ENCODE peak calls at places on chromosomes 6 and 20, in five cellular contexts. C is H9, Q is spleen, P is lower lobe of right lung, B is B cell. R is an unnamed sample.
A peak's percentile ranks its signal among the peaks of the same experiment; 100 is the strongest.

GRCh38 chr20:49612127-49612738 is 44.3 kb upstream of the PTGIS start:
- DNase-seq in P (peak; percentile 48), Q (no peak), C (no peak), B (no peak), R (no peak)

GRCh38 chr6:156720739-156721714 is 56.2 kb upstream of the ARID1B start:
- DNase-seq in P (peak; percentile 65), B (no peak), C (peak; percentile 83), Q (no peak), R (no peak)

GRCh38 chr20:40197744-40198143 is 491.3 kb downstream of the MAFB start:
- DNase-seq in B (no peak), Q (no peak), C (no peak), P (no peak), R (no peak)

GRCh38 chr20:56624786-56625681 is 4.1 kb upstream of the TFAP2C start:
- DNase-seq in C (peak; percentile 74), P (no peak), B (peak; percentile 39), Q (no peak), R (no peak)

GRCh38 chr20:45420125-45420524 is 4.2 kb downstream of the PIGT start:
- DNase-seq in B (no peak), P (no peak), C (no peak), Q (no peak), R (no peak)

GRCh38 chr6:25052181-25052580 is 116.4 kb upstream of the RIPOR2 start:
- DNase-seq in P (no peak), Q (no peak), B (no peak), C (no peak), R (no peak)

GRCh38 chr6:65000815-65001214 is 706.2 kb downstream of the EYS start:
- DNase-seq in P (no peak), B (no peak), C (no peak), Q (no peak), R (no peak)

GRCh38 chr20:37383229-37383989 is 37.5 kb downstream of the SRC start:
- DNase-seq in P (no peak), C (no peak), B (peak; percentile 6), Q (peak; percentile 61), R (no peak)

GRCh38 chr6:163260111-163260895 is 154.2 kb upstream of the QKI start:
- DNase-seq in B (no peak), Q (no peak), P (no peak), C (peak; percentile 89), R (no peak)

GRCh38 chr6:19477563-19477962 is 359.6 kb upstream of the ID4 start:
- DNase-seq in P (no peak), C (no peak), B (no peak), Q (no peak), R (no peak)

GRCh38 chr20:37389844-37390275 is 43.9 kb downstream of the SRC start:
- DNase-seq in Q (peak; percentile 35), B (no peak), P (peak; percentile 29), C (peak; percentile 31), R (no peak)

GRCh38 chr6:36936824-36937223 is 17.7 kb upstream of the PI16 start:
- DNase-seq in B (no peak), C (no peak), Q (no peak), P (no peak), R (no peak)

GRCh38 chr6:41469951-41470340 is 76.2 kb upstream of the FOXP4 start:
- DNase-seq in P (peak; percentile 67), C (no peak), Q (no peak), B (peak; percentile 55), R (no peak)

GRCh38 chr6:14743465-14744211 is 502.2 kb upstream of the JARID2 start:
- DNase-seq in B (no peak), P (peak; percentile 63), C (no peak), Q (peak; percentile 81), R (no peak)

GRCh38 chr6:13946506-13946905 is 21.8 kb downstream of the RNF182 start:
- DNase-seq in C (no peak), P (no peak), Q (no peak), B (no peak), R (no peak)

GRCh38 chr20:50004175-50004574 is 21.4 kb downstream of the SNAI1 start:
- DNase-seq in C (no peak), P (no peak), B (no peak), Q (no peak), R (no peak)

GRCh38 chr6:165858571-165858970 is 195.5 kb upstream of the PDE10A start:
- DNase-seq in B (no peak), Q (no peak), P (no peak), C (peak; percentile 33), R (no peak)
- TF ChIP-seq CTCF in B (no peak), Q (no peak), P (no peak), C (peak; percentile 67), R (peak; percentile 59)

GRCh38 chr6:131950767-131951575 is at the start of gene CCN2:
- DNase-seq in C (peak; percentile 97), Q (peak; percentile 85), B (peak; percentile 63), P (peak; percentile 79), R (peak; percentile 85)

GRCh38 chr6:131951576-131952230 is 531 bp upstream of the CCN2 start:
- DNase-seq in P (no peak), C (no peak), Q (no peak), B (no peak), R (no peak)

GRCh38 chr6:131948692-131949614 is 2.2 kb downstream of the CCN2 start:
- DNase-seq in P (no peak), C (no peak), Q (no peak), B (no peak), R (no peak)

GRCh38 chr6:131949615-131949908 is 1.6 kb downstream of the CCN2 start:
- DNase-seq in C (no peak), B (no peak), Q (no peak), P (no peak), R (no peak)

DNA sequence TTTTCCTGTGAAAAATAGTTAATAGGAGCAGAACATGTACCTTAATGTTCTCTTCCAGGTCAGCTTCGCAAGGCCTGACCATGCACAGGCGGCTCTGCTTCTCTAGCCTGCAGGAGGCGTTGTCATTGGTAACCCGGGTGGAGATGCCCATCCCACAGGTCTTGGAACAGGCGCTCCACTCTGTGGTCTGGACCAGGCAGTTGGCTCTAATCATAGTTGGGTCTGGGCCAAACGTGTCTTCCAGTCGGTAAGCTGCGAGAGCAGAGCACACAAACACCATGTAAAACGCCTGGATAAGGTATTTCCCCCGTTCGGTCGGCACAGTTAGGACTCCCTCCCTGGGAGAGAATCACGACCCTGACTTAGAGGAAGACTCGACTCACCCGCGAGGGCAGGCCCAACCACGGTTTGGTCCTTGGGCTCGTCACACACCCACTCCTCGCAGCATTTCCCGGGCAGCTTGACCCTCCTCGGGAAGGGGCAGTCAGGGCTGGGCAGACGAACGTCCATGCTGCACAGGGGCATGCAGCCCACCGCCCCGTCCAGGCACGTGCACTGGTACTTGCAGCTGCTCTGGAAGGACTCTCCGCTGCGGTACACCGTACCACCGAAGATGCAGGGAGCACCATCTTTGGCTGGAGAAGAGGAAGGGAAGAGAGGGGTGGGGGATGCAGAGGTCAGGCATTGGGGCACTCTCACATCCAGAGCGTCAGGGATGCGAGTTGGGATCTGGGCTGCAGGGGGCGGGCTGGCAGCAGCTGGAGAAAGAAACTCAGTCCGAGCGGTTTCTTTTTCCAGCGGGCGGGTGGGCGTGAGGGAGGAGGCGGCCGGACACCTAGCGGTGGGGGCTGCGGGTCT is 1.0 kb downstream of the CCN2 start:
- DNase-seq in C (peak; percentile 84), P (peak; percentile 74), Q (peak; percentile 83), B (peak; percentile 74), R (peak; percentile 84)
- TF ChIP-seq CTCF in C (peak; percentile 63), P (peak; percentile 46), Q (peak; percentile 57), B (peak; percentile 33), R (peak; percentile 76)

GRCh38 chr20:42024653-42025052 is 406.5 kb upstream of the CHD6 start:
- DNase-seq in B (no peak), Q (no peak), P (no peak), C (peak; percentile 58), R (no peak)

GRCh38 chr20:42026599-42026998 is 408.4 kb upstream of the CHD6 start:
- DNase-seq in Q (no peak), B (no peak), P (no peak), C (no peak), R (no peak)

DNA sequence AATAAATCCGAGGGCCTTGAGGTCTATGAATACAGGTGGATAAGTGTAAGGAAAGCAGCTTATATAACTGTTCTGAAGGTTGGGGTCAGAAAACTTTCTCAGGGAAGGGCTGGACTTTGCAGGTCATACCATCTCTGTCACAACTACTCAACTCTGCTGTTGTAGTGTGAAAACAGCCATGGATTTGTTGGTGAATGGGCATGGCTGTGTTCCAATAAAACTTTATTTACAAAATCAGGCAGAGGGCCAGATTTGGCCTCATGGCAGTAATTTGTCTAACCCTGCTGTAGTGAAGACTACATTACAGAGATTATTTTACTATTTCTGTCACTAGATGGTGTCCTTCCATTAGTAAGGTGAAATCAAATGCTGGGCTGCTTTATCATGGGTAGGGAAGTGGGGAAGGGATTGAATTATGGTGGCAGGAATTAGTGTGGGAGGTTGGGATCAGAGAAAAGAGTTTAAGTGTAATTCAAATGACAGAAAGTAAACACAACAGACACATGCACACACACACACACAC is 409.6 kb upstream of the CHD6 start:
- DNase-seq in B (no peak), C (no peak), Q (no peak), P (no peak), R (no peak)
- TF ChIP-seq CTCF in B (no peak), C (peak; percentile 39), Q (no peak), P (no peak), R (peak; percentile 38)

DNA sequence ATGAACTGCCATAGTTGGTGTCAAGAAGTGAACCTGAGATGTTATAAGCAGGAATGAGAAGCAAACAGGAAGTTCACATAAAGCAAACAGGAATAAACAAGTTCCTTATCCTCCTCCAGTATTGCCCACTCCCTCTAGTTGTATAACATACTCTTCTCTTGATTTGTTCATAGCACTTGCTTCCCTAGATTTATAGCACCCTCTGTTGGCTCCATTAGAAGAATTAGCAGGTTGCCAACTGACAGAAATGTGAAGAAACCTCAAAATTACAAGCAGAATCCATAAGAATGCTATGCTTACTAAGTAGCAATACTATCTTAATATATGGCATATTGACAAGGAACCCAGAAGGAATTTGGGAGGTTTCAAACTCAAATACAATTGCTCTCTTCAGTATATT is 195.4 kb downstream of the TBX18 start:
- DNase-seq in Q (no peak), P (no peak), C (no peak), B (no peak), R (no peak)
- TF ChIP-seq CTCF in Q (peak; percentile 16), P (no peak), C (peak; percentile 56), B (no peak), R (peak; percentile 24)

GRCh38 chr20:51267679-51268078 is 244.8 kb upstream of the KCNG1 start:
- DNase-seq in C (no peak), B (no peak), Q (no peak), P (no peak), R (no peak)
- TF ChIP-seq CTCF in C (no peak), B (no peak), Q (no peak), P (no peak), R (no peak)

DNA sequence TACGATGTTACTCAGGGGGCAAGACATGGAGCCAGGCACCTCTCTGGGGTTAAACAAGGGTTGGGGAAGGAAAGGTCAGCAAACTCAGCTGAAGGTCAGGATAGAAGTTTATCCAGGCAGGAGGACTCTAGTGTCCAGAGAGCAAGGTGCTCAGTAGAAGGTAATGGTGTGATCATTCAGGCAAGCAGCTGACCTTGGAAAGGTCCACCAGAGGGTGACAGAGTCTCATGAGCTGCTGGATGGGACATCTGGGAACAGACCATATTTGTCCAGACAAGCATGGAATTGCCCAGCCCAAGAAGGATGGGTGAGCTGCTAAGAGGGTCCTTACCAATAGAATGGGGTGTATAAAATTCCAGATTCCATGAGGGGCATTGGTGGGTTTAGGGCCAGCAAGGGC is 89.5 kb downstream of the MAP3K7 start:
- DNase-seq in P (no peak), C (no peak), B (no peak), Q (no peak), R (no peak)
- TF ChIP-seq CTCF in P (no peak), C (peak; percentile 34), B (no peak), Q (no peak), R (no peak)